ENCODE peak calls at places on chromosomes 4 and X, in five cellular contexts. One of them, this sample, is unnamed.

GRCh38 chr4:118758293-118758692 is 73.1 kb downstream of the METTL14 start:
- DNase-seq in heart left ventricle: no peak
- DNase-seq in GM12891: no peak
- DNase-seq in A549: no peak
- DNase-seq in adrenal gland: no peak
- DNase-seq in this sample: no peak

GRCh38 chrX:8679572-8679971 is 52.4 kb downstream of the ANOS1 start:
- DNase-seq in adrenal gland: no peak
- DNase-seq in heart left ventricle: no peak
- DNase-seq in A549: no peak
- DNase-seq in GM12891: no peak
- DNase-seq in this sample: no peak

GRCh38 chr4:97153042-97153441 is 990.2 kb downstream of the STPG2 start:
- DNase-seq in A549: no peak
- DNase-seq in adrenal gland: no peak
- DNase-seq in GM12891: no peak
- DNase-seq in heart left ventricle: no peak
- DNase-seq in this sample: no peak

GRCh38 chrX:85544609-85545008 is 165.1 kb upstream of the POF1B start:
- DNase-seq in heart left ventricle: no peak
- DNase-seq in GM12891: no peak
- DNase-seq in adrenal gland: no peak
- DNase-seq in A549: no peak
- DNase-seq in this sample: no peak

GRCh38 chr4:185457136-185457535 is 14.4 kb downstream of the CCDC110 start:
- DNase-seq in heart left ventricle: no peak
- DNase-seq in adrenal gland: no peak
- DNase-seq in A549: no peak
- DNase-seq in GM12891: no peak
- DNase-seq in this sample: no peak

GRCh38 chr4:7860600-7861158 is 79.0 kb downstream of the AFAP1 start:
- DNase-seq in adrenal gland: no peak
- DNase-seq in A549: no peak
- DNase-seq in GM12891: no peak
- DNase-seq in heart left ventricle: no peak
- DNase-seq in this sample: no peak

GRCh38 chr4:112109455-112110425 is 35.5 kb upstream of the FAM241A start:
- DNase-seq in A549: no peak
- DNase-seq in adrenal gland: no peak
- DNase-seq in heart left ventricle: no peak
- DNase-seq in GM12891: no peak
- DNase-seq in this sample: no peak

GRCh38 chr4:103482471-103482870 is 237.3 kb downstream of the TACR3 start:
- DNase-seq in heart left ventricle: no peak
- DNase-seq in adrenal gland: no peak
- DNase-seq in GM12891: no peak
- DNase-seq in A549: no peak
- DNase-seq in this sample: no peak

GRCh38 chr4:42151568-42152506 is 618 bp downstream of the BEND4 start:
- DNase-seq in heart left ventricle: no peak
- DNase-seq in adrenal gland: peak
- DNase-seq in GM12891: peak
- DNase-seq in A549: no peak
- DNase-seq in this sample: peak

GRCh38 chr4:22237846-22238513 is 277.9 kb downstream of the ADGRA3 start:
- DNase-seq in heart left ventricle: no peak
- DNase-seq in GM12891: no peak
- DNase-seq in adrenal gland: no peak
- DNase-seq in A549: no peak
- DNase-seq in this sample: no peak

GRCh38 chr4:78784255-78784654 is 8.1 kb downstream of the BMP2K start:
- DNase-seq in heart left ventricle: no peak
- DNase-seq in A549: no peak
- DNase-seq in adrenal gland: no peak
- DNase-seq in GM12891: no peak
- DNase-seq in this sample: no peak

GRCh38 chr4:20126906-20127305 is 124.8 kb upstream of the SLIT2 start:
- DNase-seq in adrenal gland: no peak
- DNase-seq in heart left ventricle: no peak
- DNase-seq in GM12891: no peak
- DNase-seq in A549: no peak
- DNase-seq in this sample: no peak

GRCh38 chr4:182486895-182487294 is 243.7 kb downstream of the TENM3 start:
- DNase-seq in A549: no peak
- DNase-seq in GM12891: no peak
- DNase-seq in adrenal gland: no peak
- DNase-seq in heart left ventricle: no peak
- DNase-seq in this sample: no peak

GRCh38 chr4:46886711-46887110 is 22.3 kb downstream of the COX7B2 start:
- DNase-seq in heart left ventricle: no peak
- DNase-seq in A549: no peak
- DNase-seq in GM12891: no peak
- DNase-seq in adrenal gland: no peak
- DNase-seq in this sample: no peak

GRCh38 chr4:109967798-109968520 is 55.3 kb downstream of the EGF start:
- DNase-seq in GM12891: no peak
- DNase-seq in adrenal gland: no peak
- DNase-seq in heart left ventricle: no peak
- DNase-seq in A549: no peak
- DNase-seq in this sample: no peak

GRCh38 chrX:17377795-17378194 is 2.8 kb downstream of the NHS start:
- DNase-seq in A549: no peak
- DNase-seq in heart left ventricle: no peak
- DNase-seq in GM12891: no peak
- DNase-seq in adrenal gland: no peak
- DNase-seq in this sample: no peak

GRCh38 chrX:47158131-47158530 is 13.1 kb downstream of the RBM10 start:
- DNase-seq in heart left ventricle: no peak
- DNase-seq in adrenal gland: no peak
- DNase-seq in A549: no peak
- DNase-seq in GM12891: no peak
- DNase-seq in this sample: peak

GRCh38 chrX:118226060-118226428 is 109.4 kb upstream of the KLHL13 start:
- DNase-seq in GM12891: no peak
- DNase-seq in A549: peak
- DNase-seq in heart left ventricle: no peak
- DNase-seq in adrenal gland: no peak
- DNase-seq in this sample: no peak

GRCh38 chr4:47786958-47787370 is 50.9 kb downstream of the CORIN start:
- DNase-seq in heart left ventricle: no peak
- DNase-seq in A549: no peak
- DNase-seq in adrenal gland: no peak
- DNase-seq in GM12891: peak
- DNase-seq in this sample: no peak

GRCh38 chr4:10727140-10727880 is 42.7 kb upstream of the CLNK start:
- DNase-seq in GM12891: no peak
- DNase-seq in heart left ventricle: no peak
- DNase-seq in adrenal gland: peak
- DNase-seq in A549: no peak
- DNase-seq in this sample: no peak

GRCh38 chrX:133297284-133297683 is 79.1 kb upstream of the TFDP3 start:
- DNase-seq in heart left ventricle: no peak
- DNase-seq in adrenal gland: no peak
- DNase-seq in A549: no peak
- DNase-seq in GM12891: no peak
- DNase-seq in this sample: no peak

GRCh38 chrX:132488819-132489255 is at the start of gene MBNL3:
- DNase-seq in A549: no peak
- DNase-seq in adrenal gland: peak
- DNase-seq in heart left ventricle: peak
- DNase-seq in GM12891: no peak
- DNase-seq in this sample: peak

GRCh38 chr4:88991746-88992145 is 65.2 kb downstream of the FAM13A start:
- DNase-seq in adrenal gland: no peak
- DNase-seq in heart left ventricle: no peak
- DNase-seq in A549: no peak
- DNase-seq in GM12891: no peak
- DNase-seq in this sample: no peak

GRCh38 chrX:147875866-147876596 is 35.7 kb upstream of the FMR1 start:
- DNase-seq in A549: no peak
- DNase-seq in GM12891: no peak
- DNase-seq in adrenal gland: no peak
- DNase-seq in heart left ventricle: no peak
- DNase-seq in this sample: no peak

GRCh38 chr4:2417765-2418651 is at the start of gene ZFYVE28:
- DNase-seq in heart left ventricle: no peak
- DNase-seq in adrenal gland: peak
- DNase-seq in GM12891: peak
- DNase-seq in A549: peak
- DNase-seq in this sample: no peak

GRCh38 chr4:147782087-147782781 is 50.3 kb downstream of the ARHGAP10 start:
- DNase-seq in heart left ventricle: no peak
- DNase-seq in adrenal gland: no peak
- DNase-seq in GM12891: no peak
- DNase-seq in A549: no peak
- DNase-seq in this sample: no peak

DNA sequence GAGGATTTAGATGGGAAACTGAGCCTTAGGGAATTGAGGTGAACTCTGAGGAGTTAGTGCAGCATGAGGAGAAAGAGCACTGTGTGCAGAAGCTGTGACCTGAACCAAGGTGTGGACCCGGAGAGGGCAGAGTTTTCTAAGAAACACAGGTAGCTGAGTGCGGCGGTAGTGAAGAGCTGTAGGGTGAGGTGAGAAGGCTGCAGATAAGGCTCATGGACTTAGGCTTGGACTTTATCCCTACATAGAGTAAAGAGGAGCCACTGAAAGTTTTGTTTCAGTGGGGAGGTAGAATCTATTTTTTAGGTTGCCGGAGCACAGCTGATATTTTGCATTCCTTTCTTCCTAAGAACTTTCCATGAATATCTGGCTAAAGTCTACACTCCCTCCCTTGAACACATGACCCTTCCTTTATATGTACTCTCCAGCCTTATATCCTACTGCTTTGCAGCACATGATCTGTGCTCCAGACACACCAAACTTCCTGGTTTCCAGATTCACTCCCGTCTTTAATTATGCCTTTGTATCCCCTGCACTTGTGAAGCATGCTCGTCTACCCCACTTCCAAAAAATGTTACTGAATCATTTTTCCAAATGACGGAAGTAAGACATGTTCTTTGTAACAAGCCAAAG is 10.6 kb upstream of the PGRMC2 start:
- DNase-seq in heart left ventricle: no peak
- DNase-seq in adrenal gland: no peak
- DNase-seq in GM12891: no peak
- DNase-seq in A549: no peak
- DNase-seq in this sample: peak
- TF ChIP-seq POLR2A in heart left ventricle: no peak
- TF ChIP-seq POLR2A in adrenal gland: no peak
- TF ChIP-seq POLR2A in GM12891: no peak
- TF ChIP-seq POLR2A in A549: no peak
- TF ChIP-seq POLR2A in this sample: no peak

GRCh38 chrX:71283409-71284143 is at the start of gene NONO:
- DNase-seq in GM12891: peak
- DNase-seq in heart left ventricle: peak
- DNase-seq in A549: peak
- DNase-seq in adrenal gland: peak
- DNase-seq in this sample: peak
- TF ChIP-seq POLR2A in GM12891: no peak
- TF ChIP-seq POLR2A in heart left ventricle: no peak
- TF ChIP-seq POLR2A in A549: peak
- TF ChIP-seq POLR2A in adrenal gland: peak
- TF ChIP-seq POLR2A in this sample: peak

GRCh38 chrX:122245175-122245574 is 938.9 kb upstream of the GRIA3 start:
- DNase-seq in A549: no peak
- DNase-seq in adrenal gland: no peak
- DNase-seq in GM12891: no peak
- DNase-seq in heart left ventricle: no peak
- DNase-seq in this sample: no peak

GRCh38 chrX:122238801-122239200 is 945.3 kb upstream of the GRIA3 start:
- DNase-seq in heart left ventricle: no peak
- DNase-seq in adrenal gland: peak
- DNase-seq in A549: no peak
- DNase-seq in GM12891: no peak
- DNase-seq in this sample: no peak

GRCh38 chrX:122245943-122246342 is 938.1 kb upstream of the GRIA3 start:
- DNase-seq in heart left ventricle: no peak
- DNase-seq in GM12891: no peak
- DNase-seq in A549: no peak
- DNase-seq in adrenal gland: no peak
- DNase-seq in this sample: no peak

GRCh38 chrX:122244080-122244479 is 940.0 kb upstream of the GRIA3 start:
- DNase-seq in adrenal gland: no peak
- DNase-seq in GM12891: no peak
- DNase-seq in A549: no peak
- DNase-seq in heart left ventricle: no peak
- DNase-seq in this sample: no peak

DNA sequence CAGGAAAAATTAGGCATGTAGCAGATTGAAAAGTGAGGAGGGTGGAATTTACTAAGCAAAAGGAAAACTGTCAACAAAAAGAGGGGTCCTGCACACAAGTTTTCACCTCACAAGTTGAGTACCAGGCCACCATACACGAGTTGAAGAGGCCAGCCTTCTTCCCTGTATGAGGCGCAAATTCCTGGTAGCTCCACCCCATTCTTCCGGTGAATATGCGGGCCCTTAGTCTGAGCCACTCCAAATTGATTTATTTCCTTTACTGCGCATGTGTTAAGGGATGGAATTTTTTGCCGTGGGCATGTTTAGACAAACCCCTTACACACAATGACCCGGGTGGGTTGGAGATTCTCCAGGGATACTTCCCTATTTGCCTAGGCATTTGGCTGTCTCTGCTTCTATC is 942.1 kb upstream of the GRIA3 start:
- DNase-seq in GM12891: no peak
- DNase-seq in heart left ventricle: no peak
- DNase-seq in A549: no peak
- DNase-seq in adrenal gland: no peak
- DNase-seq in this sample: no peak
- TF ChIP-seq POLR2A in GM12891: no peak
- TF ChIP-seq POLR2A in heart left ventricle: no peak
- TF ChIP-seq POLR2A in A549: no peak
- TF ChIP-seq POLR2A in adrenal gland: no peak
- TF ChIP-seq POLR2A in this sample: no peak

DNA sequence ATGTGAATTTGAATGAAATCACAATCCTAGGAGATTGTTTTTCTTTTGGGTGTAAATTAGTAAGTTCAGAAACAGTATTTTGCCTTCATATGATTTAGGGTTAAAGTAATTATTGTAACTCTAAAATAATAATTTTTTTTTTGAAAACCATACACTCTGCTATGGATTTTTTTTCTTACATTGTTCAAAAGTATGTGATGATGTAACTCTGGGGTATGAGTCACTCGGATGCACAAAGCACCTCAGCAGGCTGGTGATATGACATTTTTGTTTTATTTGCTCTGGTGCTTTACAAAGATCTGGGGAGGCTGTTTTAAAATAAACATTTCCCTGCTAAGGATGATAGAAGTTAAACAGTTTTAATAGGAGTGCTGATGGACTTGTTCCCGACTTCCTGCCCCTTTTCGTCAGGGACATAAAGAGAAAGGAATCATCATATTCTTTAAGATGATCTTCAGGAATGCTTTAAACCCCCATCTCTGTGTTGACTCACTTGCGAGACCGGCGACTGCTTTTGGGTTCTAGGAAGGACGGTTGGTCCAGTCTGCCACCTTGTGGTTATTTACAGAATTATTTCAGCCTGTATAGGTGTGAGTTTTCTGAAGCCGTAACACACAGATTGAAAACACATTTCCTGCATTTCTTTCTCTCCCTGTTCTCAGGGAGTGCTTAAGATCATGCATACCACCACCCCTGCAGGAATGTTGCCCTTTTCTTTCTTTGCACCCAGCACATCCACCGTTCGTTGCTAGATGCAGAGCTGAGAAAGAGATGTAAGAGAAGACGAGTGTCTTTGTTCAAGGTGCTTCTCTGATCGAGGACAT is 72.5 kb downstream of the RAPGEF2 start:
- DNase-seq in A549: peak
- DNase-seq in heart left ventricle: no peak
- DNase-seq in GM12891: no peak
- DNase-seq in adrenal gland: peak
- DNase-seq in this sample: peak
- TF ChIP-seq POLR2A in A549: no peak
- TF ChIP-seq POLR2A in heart left ventricle: no peak
- TF ChIP-seq POLR2A in GM12891: no peak
- TF ChIP-seq POLR2A in adrenal gland: no peak
- TF ChIP-seq POLR2A in this sample: no peak

This sample was measured in stomach.